ENCODE peak calls at places on chromosome 9, in six cellular contexts. K is left ventricle myocardium inferior, W is RWPE1, F is epithelial cell of esophagus, T is stomach, A is brain microvascular endothelial cell. D is an unnamed sample.

GRCh38 chr9:130845901-130846381 is 10.9 kb downstream of the ABL1 start:
- DNase-seq in K (no peak), W (peak; percentile 56), F (no peak), T (no peak), A (peak; percentile 95), D (peak; percentile 70)

GRCh38 chr9:87479801-87480201 is 17.9 kb upstream of the DAPK1 start:
- DNase-seq in K (no peak), W (no peak), F (no peak), T (no peak), A (peak; percentile 73), D (no peak)

GRCh38 chr9:36855443-36856315 is 178.4 kb downstream of the PAX5 start:
- DNase-seq in K (no peak), W (no peak), F (peak; percentile 41), T (no peak), A (no peak), D (no peak)

GRCh38 chr9:110440161-110440560 is 102.5 kb upstream of the TXNDC8 start:
- DNase-seq in K (no peak), W (peak; percentile 50), F (peak; percentile 61), T (no peak), A (peak; percentile 78), D (peak; percentile 78)

GRCh38 chr9:30089428-30089827 is 2295.0 kb upstream of the ACO1 start:
- DNase-seq in K (no peak), W (no peak), F (no peak), T (no peak), A (no peak), D (no peak)

GRCh38 chr9:132931178-132931735 is 13.2 kb downstream of the TSC1 start:
- DNase-seq in K (no peak), W (no peak), F (no peak), T (no peak), A (no peak), D (no peak)

GRCh38 chr9:79581794-79582193 is 10.0 kb downstream of the TLE4 start:
- DNase-seq in K (no peak), W (no peak), F (peak; percentile 79), T (no peak), A (peak; percentile 85), D (peak; percentile 91)

GRCh38 chr9:99140685-99141314 is 35.9 kb downstream of the TGFBR1 start:
- DNase-seq in K (no peak), W (peak; percentile 72), F (peak; percentile 58), T (no peak), A (peak; percentile 51), D (peak; percentile 42)

GRCh38 chr9:6029581-6029980 is 14.2 kb upstream of the RANBP6 start:
- DNase-seq in K (no peak), W (no peak), F (no peak), T (no peak), A (no peak), D (no peak)

GRCh38 chr9:95023217-95024003 is 294.1 kb downstream of the FANCC start:
- DNase-seq in K (peak; percentile 52), W (peak; percentile 90), F (peak; percentile 84), T (no peak), A (peak; percentile 88), D (peak; percentile 87)

GRCh38 chr9:95090871-95091573 is 226.5 kb downstream of the FANCC start:
- DNase-seq in K (no peak), W (no peak), F (no peak), T (no peak), A (no peak), D (no peak)

GRCh38 chr9:94819161-94819677 is 92.7 kb downstream of the AOPEP start:
- DNase-seq in K (peak; percentile 40), W (no peak), F (no peak), T (peak; percentile 53), A (no peak), D (no peak)

GRCh38 chr9:84851935-84852585 is 182.5 kb downstream of the NTRK2 start:
- DNase-seq in K (no peak), W (peak; percentile 89), F (peak; percentile 98), T (peak; percentile 34), A (peak; percentile 92), D (peak; percentile 82)

GRCh38 chr9:17219261-17219660 is 84.4 kb downstream of the CNTLN start:
- DNase-seq in K (no peak), W (no peak), F (peak; percentile 30), T (no peak), A (no peak), D (no peak)
- TF ChIP-seq CTCF in K (no peak), W (peak; percentile 27), F (peak; percentile 47), T (no peak), A (peak; percentile 45), D (peak; percentile 77)

GRCh38 chr9:107488400-107489143 is 997 bp downstream of the KLF4 start:
- DNase-seq in K (peak; percentile 65), W (peak; percentile 69), F (peak; percentile 71), T (peak; percentile 56), A (peak; percentile 47), D (no peak)

GRCh38 chr9:107489144-107489673 is 360 bp downstream of the KLF4 start:
- DNase-seq in K (no peak), W (peak; percentile 45), F (no peak), T (no peak), A (no peak), D (no peak)

GRCh38 chr9:107486674-107487520 is 2.7 kb downstream of the KLF4 start:
- DNase-seq in K (peak; percentile 28), W (no peak), F (no peak), T (peak; percentile 27), A (no peak), D (no peak)

GRCh38 chr9:107489687-107490605 is at the start of gene KLF4:
- DNase-seq in K (peak; percentile 92), W (peak; percentile 99), F (peak; percentile 96), T (peak; percentile 92), A (peak; percentile 88), D (peak; percentile 79)

GRCh38 chr9:107487521-107488399 is 1.8 kb downstream of the KLF4 start:
- DNase-seq in K (peak; percentile 45), W (no peak), F (peak; percentile 70), T (peak; percentile 68), A (no peak), D (no peak)
- TF ChIP-seq CTCF in K (peak; percentile 59), W (peak; percentile 68), F (peak; percentile 55), T (no peak), A (peak; percentile 74), D (no peak)

DNA sequence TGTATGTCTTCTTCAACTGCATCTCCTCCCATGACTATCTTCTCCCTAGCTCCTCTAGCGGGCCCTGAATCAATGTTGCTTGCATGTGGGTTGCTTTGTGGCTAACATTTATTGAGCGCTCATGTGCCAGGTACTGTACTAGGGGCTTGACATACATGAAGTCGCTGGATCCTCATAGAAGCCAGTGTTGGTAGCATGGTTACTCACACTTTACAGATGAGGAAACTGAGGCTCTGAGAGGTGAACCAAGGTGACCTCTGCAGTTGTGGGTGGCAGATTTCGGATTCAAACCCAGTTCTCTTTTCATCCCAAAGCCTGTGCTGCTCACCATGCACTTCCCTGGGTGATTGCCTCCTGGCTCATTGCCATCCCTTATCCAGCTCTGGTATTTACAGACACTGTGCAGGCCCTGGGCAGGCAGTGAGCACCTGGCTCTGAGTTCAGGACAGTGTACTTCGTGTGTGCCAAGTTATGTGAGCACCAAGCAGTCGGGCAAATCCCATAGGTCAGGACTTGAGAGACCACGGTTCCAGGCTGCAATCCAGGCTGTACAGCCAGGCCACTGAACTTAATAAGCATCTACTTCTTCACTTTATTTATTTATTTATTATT is 1.3 kb downstream of the LRSAM1 start:
- DNase-seq in K (peak; percentile 76), W (no peak), F (no peak), T (peak; percentile 91), A (no peak), D (peak; percentile 42)
- TF ChIP-seq CTCF in K (no peak), W (no peak), F (no peak), T (no peak), A (no peak), D (peak; percentile 27)

DNA sequence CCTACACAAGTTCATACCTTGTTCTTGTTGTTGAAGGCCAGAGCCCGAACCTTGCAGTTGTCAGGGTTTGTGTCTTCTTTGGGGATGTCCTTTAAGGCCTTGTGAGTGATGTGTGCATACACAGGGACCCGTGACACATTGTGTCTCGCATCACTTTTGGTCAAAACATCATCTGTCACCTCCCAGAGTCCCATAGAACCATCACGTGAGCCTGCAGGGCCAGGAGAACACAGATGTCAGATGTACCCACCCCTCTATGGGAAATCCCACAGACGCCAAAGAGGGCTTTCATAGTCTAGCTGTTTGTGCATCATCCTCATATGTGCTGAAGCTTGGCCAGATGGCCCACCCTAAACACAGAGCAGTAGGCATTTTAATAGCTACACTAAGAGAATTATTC is 28.2 kb downstream of the DCAF12 start:
- DNase-seq in K (no peak), W (no peak), F (no peak), T (no peak), A (no peak), D (no peak)
- TF ChIP-seq CTCF in K (no peak), W (no peak), F (no peak), T (no peak), A (no peak), D (no peak)

GRCh38 chr9:124392855-124393460 is 22.3 kb downstream of the PSMB7 start:
- DNase-seq in K (no peak), W (peak; percentile 98), F (peak; percentile 97), T (no peak), A (peak; percentile 83), D (peak; percentile 93)
- TF ChIP-seq CTCF in K (peak; percentile 23), W (peak; percentile 72), F (peak; percentile 62), T (no peak), A (peak; percentile 70), D (peak; percentile 73)

GRCh38 chr9:129569506-129570449 is 51.1 kb downstream of the C9orf50 start:
- DNase-seq in K (no peak), W (no peak), F (no peak), T (peak; percentile 37), A (no peak), D (no peak)
- TF ChIP-seq CTCF in K (peak; percentile 48), W (no peak), F (peak; percentile 9), T (no peak), A (peak; percentile 74), D (peak; percentile 56)

GRCh38 chr9:134669556-134669955 is 28.0 kb downstream of the COL5A1 start:
- DNase-seq in K (peak; percentile 5), W (no peak), F (no peak), T (no peak), A (no peak), D (no peak)

GRCh38 chr9:134671341-134672113 is 29.9 kb downstream of the COL5A1 start:
- DNase-seq in K (no peak), W (no peak), F (no peak), T (no peak), A (peak; percentile 51), D (no peak)

GRCh38 chr9:134666801-134667200 is 25.2 kb downstream of the COL5A1 start:
- DNase-seq in K (no peak), W (peak; percentile 91), F (no peak), T (no peak), A (no peak), D (peak; percentile 44)

GRCh38 chr9:134670851-134671281 is 29.3 kb downstream of the COL5A1 start:
- DNase-seq in K (no peak), W (no peak), F (no peak), T (no peak), A (no peak), D (no peak)

GRCh38 chr9:134670042-134670525 is 28.5 kb downstream of the COL5A1 start:
- DNase-seq in K (no peak), W (peak; percentile 82), F (no peak), T (no peak), A (peak; percentile 87), D (peak; percentile 92)
- TF ChIP-seq CTCF in K (no peak), W (no peak), F (no peak), T (no peak), A (no peak), D (no peak)